ENCODE peak calls at places on chromosomes 5 and 9, in eight cellular contexts. W is spleen, Q is uterus, Y is WERI-Rb-1, J is A549, Z is ascending aorta, H is pancreas, P is MM.1S. I is an unnamed sample.

GRCh38 chr5:55101556-55102276 is 730 bp upstream of the GZMA start:
- DNase-seq in W (no peak), Q (no peak), Y (no peak), J (no peak), Z (no peak), H (no peak), P (peak), I (no peak)

GRCh38 chr5:143156556-143156955 is 246.9 kb downstream of the NR3C1 start:
- DNase-seq in W (no peak), Q (no peak), Y (peak), J (no peak), Z (no peak), H (no peak), P (no peak), I (no peak)

GRCh38 chr5:166441-167372 is 24.6 kb upstream of the LRRC14B start:
- DNase-seq in W (peak), Q (no peak), Y (no peak), J (no peak), Z (no peak), H (peak), P (no peak), I (no peak)

GRCh38 chr5:112795944-112796678 is 58.4 kb downstream of the APC start:
- DNase-seq in W (no peak), Q (no peak), Y (no peak), J (no peak), Z (no peak), H (no peak), P (no peak), I (no peak)

GRCh38 chr5:144697847-144698262 is 527.2 kb downstream of the KCTD16 start:
- DNase-seq in W (no peak), Q (no peak), Y (no peak), J (no peak), Z (no peak), H (no peak), P (no peak), I (no peak)

GRCh38 chr5:64207978-64208377 is 42.3 kb downstream of the RNF180 start:
- DNase-seq in W (no peak), Q (no peak), Y (no peak), J (no peak), Z (no peak), H (no peak), P (peak), I (no peak)

GRCh38 chr9:93650448-93650847 is 74.1 kb downstream of the PHF2 start:
- DNase-seq in W (peak), Q (peak), Y (peak), J (no peak), Z (no peak), H (peak), P (no peak), I (peak)

GRCh38 chr5:3161672-3162071 is 410.2 kb upstream of the IRX2 start:
- DNase-seq in W (no peak), Q (no peak), Y (no peak), J (no peak), Z (no peak), H (no peak), P (peak), I (no peak)

GRCh38 chr9:73183917-73184861 is 32.5 kb downstream of the ANXA1 start:
- DNase-seq in W (no peak), Q (no peak), Y (no peak), J (no peak), Z (no peak), H (no peak), P (peak), I (no peak)

DNA sequence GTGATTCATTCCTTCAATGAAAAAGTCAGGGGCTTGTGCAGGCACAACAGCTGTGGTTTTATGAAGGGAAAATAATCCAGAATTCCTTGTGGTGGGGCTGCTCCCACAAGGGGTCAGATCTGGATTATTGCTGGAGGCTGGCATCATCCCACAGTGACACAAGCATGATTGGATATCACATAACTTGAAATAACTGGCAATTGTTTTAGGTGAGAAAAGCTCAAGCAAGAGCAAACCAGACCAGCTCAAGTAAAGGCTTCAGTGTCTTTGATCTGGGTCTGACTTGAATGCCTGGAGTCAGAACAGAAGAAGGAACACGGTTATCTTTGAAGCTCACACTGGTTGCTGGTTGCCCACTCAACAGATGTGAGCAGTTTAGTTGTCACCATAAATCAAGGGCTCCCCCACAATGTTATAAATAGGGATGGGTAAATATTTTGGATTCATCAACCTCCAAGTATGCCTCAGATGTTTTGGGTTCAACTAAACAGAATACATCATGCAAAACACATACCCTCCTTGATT is 3.1 kb upstream of the ZNF474 start:
- DNase-seq in W (no peak), Q (no peak), Y (no peak), J (no peak), Z (no peak), H (no peak), P (no peak), I (no peak)
- H3K4me3 ChIP-seq in W (no peak), Q (no peak), Y (no peak), J (no peak), Z (peak), H (no peak), P (no peak), I (no peak)

DNA sequence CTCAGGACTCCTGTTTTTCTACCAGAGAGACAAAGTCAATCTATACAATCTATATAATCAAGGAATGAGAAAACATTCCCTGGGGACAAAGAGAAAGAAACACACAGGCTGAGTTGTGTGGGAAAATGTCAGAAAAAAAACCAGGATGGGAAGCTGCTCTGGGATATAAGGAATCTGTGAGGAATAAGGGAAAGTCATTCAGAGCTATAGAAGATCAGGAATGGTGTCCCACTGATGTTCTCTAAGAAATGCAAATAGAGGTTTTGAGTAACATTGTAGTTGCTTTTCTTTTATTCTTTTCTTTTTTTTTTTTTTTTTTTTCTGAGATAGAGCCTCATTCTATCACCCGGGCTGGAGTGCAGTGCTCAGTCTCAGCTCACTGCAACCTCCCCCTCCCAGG is 605.9 kb upstream of the KLF4 start:
- DNase-seq in W (no peak), Q (no peak), Y (no peak), J (no peak), Z (no peak), H (no peak), P (no peak), I (no peak)
- H3K27ac ChIP-seq in W (no peak), Q (no peak), Y (no peak), J (peak), Z (no peak), H (no peak), P (no peak), I (no peak)

GRCh38 chr5:180799902-180800801 is 2.5 kb downstream of the MGAT1 start:
- DNase-seq in W (no peak), Q (no peak), Y (no peak), J (no peak), Z (no peak), H (no peak), P (no peak), I (peak)
- TF ChIP-seq CTCF in W (peak), Q (no peak), Y (no peak), J (no peak), Z (no peak), H (no peak), P (peak), I (no peak)

DNA sequence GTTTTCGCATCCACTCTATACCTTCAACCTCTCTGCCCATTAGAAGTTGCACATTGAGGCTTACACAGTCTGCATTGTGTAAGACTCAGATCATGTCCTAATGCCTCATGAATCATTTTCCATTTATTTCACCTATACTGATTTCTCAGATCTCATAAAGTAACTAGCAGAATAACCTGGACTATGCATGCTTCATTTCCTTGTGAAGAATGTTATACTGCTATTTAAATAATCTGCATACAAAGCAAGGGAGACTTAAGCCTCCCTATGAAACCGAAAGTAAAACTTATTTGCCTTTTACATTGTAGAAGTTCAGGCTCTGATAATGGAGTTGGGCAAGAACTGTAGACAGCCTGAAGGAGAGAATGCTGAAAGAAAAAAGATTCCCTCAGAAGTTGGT is 235.4 kb downstream of the ELAVL2 start:
- DNase-seq in W (no peak), Q (no peak), Y (no peak), J (no peak), Z (no peak), H (no peak), P (peak), I (no peak)
- H3K4me3 ChIP-seq in W (no peak), Q (peak), Y (no peak), J (no peak), Z (peak), H (no peak), P (no peak), I (peak)

GRCh38 chr5:150271923-150272322 is 17.6 kb downstream of the CAMK2A start:
- DNase-seq in W (no peak), Q (no peak), Y (no peak), J (no peak), Z (no peak), H (no peak), P (no peak), I (no peak)
- H3K27ac ChIP-seq in W (no peak), Q (no peak), Y (no peak), J (no peak), Z (no peak), H (no peak), P (no peak), I (no peak)

DNA sequence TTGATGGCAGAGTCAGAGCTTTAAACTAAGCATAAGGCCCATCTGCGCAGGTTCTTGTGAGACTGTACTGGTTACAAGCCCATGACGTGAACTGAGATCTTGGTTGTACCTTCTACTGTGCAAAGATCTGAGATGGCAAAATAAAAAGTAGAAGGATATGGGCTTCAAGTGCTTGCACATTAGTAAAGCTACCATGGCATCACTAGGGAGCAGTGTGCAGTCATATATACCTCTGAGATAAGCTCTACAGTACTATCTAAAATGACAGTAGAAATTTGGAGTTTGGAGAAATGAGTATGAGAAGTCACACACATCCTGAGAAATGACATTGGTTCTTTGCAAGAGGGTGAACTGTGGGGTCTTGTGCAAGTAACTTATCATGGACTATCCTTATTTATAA is 408.2 kb upstream of the PRR16 start:
- DNase-seq in W (no peak), Q (no peak), Y (peak), J (no peak), Z (no peak), H (no peak), P (no peak), I (no peak)
- TF ChIP-seq CTCF in W (peak), Q (peak), Y (peak), J (peak), Z (no peak), H (no peak), P (peak), I (peak)